ENCODE peak calls at places on chromosome 14, in five cellular contexts. V is stomach; Y is uterus; S is neural progenitor cell; R is CD8-positive, alpha-beta memory T cell. I is an unnamed sample.

GRCh38 chr14:88545256-88545655 is 9.6 kb downstream of the PTPN21 start:
- DNase-seq in R (no peak), Y (no peak), V (no peak), S (no peak), I (no peak)

GRCh38 chr14:34237098-34237497 is 224.9 kb downstream of the SPTSSA start:
- DNase-seq in S (no peak), Y (no peak), R (no peak), V (no peak), I (no peak)

GRCh38 chr14:106844608-106845285 is 1318.4 kb downstream of the TMEM121 start:
- DNase-seq in S (no peak), Y (peak; percentile 26), R (peak; percentile 50), V (peak; percentile 64), I (peak; percentile 63)

GRCh38 chr14:96126339-96126770 is 78.3 kb upstream of the BDKRB2 start:
- DNase-seq in S (no peak), R (no peak), V (no peak), Y (no peak), I (peak; percentile 85)

GRCh38 chr14:53016919-53017318 is 66.1 kb upstream of the FERMT2 start:
- DNase-seq in S (no peak), R (no peak), V (no peak), Y (no peak), I (no peak)

GRCh38 chr14:63178912-63179311 is 25.3 kb upstream of the RHOJ start:
- DNase-seq in S (no peak), V (no peak), R (no peak), Y (no peak), I (no peak)

GRCh38 chr14:89258728-89259273 is 158.2 kb downstream of the FOXN3 start:
- DNase-seq in Y (no peak), S (no peak), R (no peak), V (no peak), I (no peak)

GRCh38 chr14:85281921-85282320 is 248.0 kb upstream of the FLRT2 start:
- DNase-seq in S (no peak), R (no peak), V (no peak), Y (no peak), I (no peak)

GRCh38 chr14:93946104-93946503 is 19.0 kb downstream of the FAM181A start:
- DNase-seq in S (no peak), V (no peak), Y (no peak), R (no peak), I (no peak)

GRCh38 chr14:68789002-68789797 is 3.7 kb downstream of the ZFP36L1 start:
- DNase-seq in Y (peak; percentile 86), V (peak; percentile 88), R (peak; percentile 79), S (peak; percentile 76), I (peak; percentile 84)

GRCh38 chr14:105894978-105895881 is 368.8 kb downstream of the TMEM121 start:
- DNase-seq in Y (no peak), R (no peak), S (no peak), V (no peak), I (no peak)

GRCh38 chr14:49206832-49207231 is 379.3 kb downstream of the RPS29 start:
- DNase-seq in R (no peak), S (peak; percentile 13), Y (no peak), V (no peak), I (no peak)

GRCh38 chr14:50360093-50360492 is 36.6 kb downstream of the CDKL1 start:
- DNase-seq in R (no peak), S (no peak), Y (no peak), V (no peak), I (no peak)

GRCh38 chr14:100782516-100783320 is 43.2 kb upstream of the MEG3 start:
- DNase-seq in R (no peak), S (no peak), Y (peak; percentile 1), V (no peak), I (no peak)

GRCh38 chr14:105859717-105860614 is 333.6 kb downstream of the TMEM121 start:
- DNase-seq in Y (peak; percentile 5), S (no peak), R (peak; percentile 36), V (peak; percentile 25), I (peak; percentile 56)

GRCh38 chr14:72615511-72616121 is 278.3 kb downstream of the DPF3 start:
- DNase-seq in R (no peak), V (no peak), S (no peak), Y (no peak), I (no peak)

GRCh38 chr14:94922595-94923239 is 152.8 kb upstream of the GSC start:
- DNase-seq in Y (no peak), V (no peak), S (no peak), R (no peak), I (no peak)

GRCh38 chr14:94132285-94132887 is 3.0 kb upstream of the IFI27L2 start:
- DNase-seq in V (peak; percentile 66), Y (peak; percentile 62), R (peak; percentile 31), S (peak; percentile 80), I (peak; percentile 71)

GRCh38 chr14:106268013-106268727 is 741.8 kb downstream of the TMEM121 start:
- DNase-seq in R (peak; percentile 57), V (peak; percentile 55), S (no peak), Y (no peak), I (peak; percentile 71)

GRCh38 chr14:58898655-58899316 is 261.0 kb downstream of the DACT1 start:
- DNase-seq in S (no peak), V (no peak), Y (no peak), R (no peak), I (no peak)

GRCh38 chr14:105851716-105852377 is 325.5 kb downstream of the TMEM121 start:
- DNase-seq in Y (peak; percentile 2), V (no peak), R (no peak), S (no peak), I (no peak)

GRCh38 chr14:95915326-95915725 is 38.7 kb downstream of the TUNAR start:
- DNase-seq in V (no peak), Y (no peak), R (no peak), S (peak; percentile 37), I (no peak)

GRCh38 chr14:77804592-77804991 is 4.7 kb downstream of the ADCK1 start:
- DNase-seq in Y (no peak), V (no peak), S (peak; percentile 71), R (no peak), I (no peak)

GRCh38 chr14:79601579-79601978 is 609.7 kb downstream of the DIO2 start:
- DNase-seq in V (no peak), S (no peak), R (no peak), Y (no peak), I (no peak)

GRCh38 chr14:70651522-70651921 is 9.8 kb downstream of the TTC9 start:
- DNase-seq in Y (no peak), R (no peak), V (no peak), S (no peak), I (no peak)

GRCh38 chr14:58731465-58732330 is 93.9 kb downstream of the DACT1 start:
- DNase-seq in V (no peak), R (no peak), S (no peak), Y (no peak), I (no peak)

GRCh38 chr14:23512156-23512555 is 39.4 kb downstream of the ZFHX2 start:
- DNase-seq in S (no peak), Y (no peak), V (no peak), R (no peak), I (peak; percentile 3)

GRCh38 chr14:66483322-66483721 is 2.8 kb upstream of the CCDC196 start:
- DNase-seq in R (no peak), S (no peak), Y (no peak), V (no peak), I (no peak)

GRCh38 chr14:88421286-88421685 is 35.8 kb downstream of the SPATA7 start:
- DNase-seq in R (no peak), S (no peak), V (no peak), Y (no peak), I (no peak)

GRCh38 chr14:24143511-24143910 is 2.1 kb upstream of the EMC9 start:
- DNase-seq in R (no peak), Y (no peak), S (no peak), V (no peak), I (no peak)

GRCh38 chr14:94161087-94161486 is 13.0 kb upstream of the PPP4R4 start:
- DNase-seq in S (no peak), R (no peak), V (no peak), Y (no peak), I (no peak)

GRCh38 chr14:32648434-32648833 is 290.2 kb upstream of the NPAS3 start:
- DNase-seq in S (no peak), Y (no peak), V (no peak), R (no peak), I (no peak)

GRCh38 chr14:77023001-77023996 is 5.2 kb downstream of the IRF2BPL start:
- DNase-seq in V (peak; percentile 76), R (no peak), Y (peak; percentile 82), S (peak; percentile 70), I (no peak)

GRCh38 chr14:91413547-91414474 is 3.8 kb downstream of the CCDC88C start:
- DNase-seq in V (peak; percentile 90), S (no peak), Y (no peak), R (peak; percentile 47), I (peak; percentile 55)

GRCh38 chr14:77562681-77563080 is 53.8 kb downstream of the SPTLC2 start:
- DNase-seq in Y (no peak), S (no peak), V (no peak), R (no peak), I (no peak)

DNA sequence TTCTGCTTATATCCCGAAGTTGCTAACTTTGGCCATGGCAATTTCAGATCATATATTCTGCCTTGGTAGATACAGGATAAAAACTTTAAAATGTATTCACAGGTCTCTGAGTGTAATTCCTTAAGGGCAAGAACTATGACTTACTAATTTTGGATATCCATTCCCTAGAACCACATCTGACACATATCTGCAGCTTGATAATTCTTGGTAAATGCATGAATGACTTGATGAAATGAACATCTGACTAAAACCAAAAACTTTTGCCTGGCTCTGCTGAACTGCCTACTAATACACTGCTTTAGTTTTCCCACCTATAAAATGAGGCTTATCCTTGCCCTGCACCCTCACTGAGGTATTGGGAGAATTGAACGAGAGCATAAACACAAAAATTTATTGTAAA is 32.2 kb downstream of the SLC25A21 start:
- DNase-seq in V (no peak), Y (no peak), R (no peak), S (no peak), I (no peak)
- H3K27ac ChIP-seq in V (no peak overlapping the region), Y (no peak overlapping the region), R (no peak overlapping the region), S (no peak overlapping the region), I (no peak overlapping the region)

DNA sequence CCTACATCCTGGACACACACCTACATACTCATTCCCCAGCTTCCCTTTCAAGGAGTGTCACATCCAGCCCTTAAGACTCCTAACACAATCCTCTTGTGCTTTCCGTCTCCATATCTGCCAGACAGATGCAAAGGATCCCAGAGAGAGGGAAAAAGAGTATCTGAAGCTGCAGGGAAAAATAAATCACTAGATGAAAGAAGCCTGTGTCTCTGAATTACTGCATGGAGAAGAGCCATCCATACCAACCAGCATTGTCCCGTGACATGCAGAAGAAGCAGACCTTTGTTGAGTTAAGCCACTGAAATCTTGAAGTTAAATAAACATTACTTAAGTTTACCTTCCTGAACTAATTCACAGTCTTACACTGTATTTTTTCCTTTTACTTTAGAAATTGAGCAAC is 54.6 kb downstream of the GTF2A1 start:
- DNase-seq in S (no peak), R (no peak), V (no peak), Y (no peak), I (no peak)
- H3K27ac ChIP-seq in S (no peak overlapping the region), R (no peak overlapping the region), V (no peak overlapping the region), Y (no peak overlapping the region), I (no peak overlapping the region)

GRCh38 chr14:36834293-36834692 is 172.6 kb downstream of the PAX9 start:
- DNase-seq in R (no peak), V (no peak), S (no peak), Y (no peak), I (no peak)

GRCh38 chr14:36829547-36829946 is 167.9 kb downstream of the PAX9 start:
- DNase-seq in S (no peak), V (no peak), Y (no peak), R (no peak), I (no peak)

GRCh38 chr14:36835145-36835544 is 173.5 kb downstream of the PAX9 start:
- DNase-seq in V (no peak), S (peak; percentile 30), R (no peak), Y (no peak), I (no peak)
- H3K27ac ChIP-seq in V (no peak overlapping the region), S (no peak overlapping the region), R (no peak overlapping the region), Y (no peak overlapping the region), I (no peak overlapping the region)

GRCh38 chr14:103869406-103870143 is 22.2 kb upstream of the PPP1R13B start:
- DNase-seq in Y (no peak), V (no peak), R (no peak), S (no peak), I (no peak)
- H3K27ac ChIP-seq in Y (no peak overlapping the region), V (peak overlapping the region; percentile 9), R (no peak overlapping the region), S (no peak overlapping the region), I (no peak overlapping the region)

I was measured in CD4-positive, alpha-beta memory T cell.